ENCODE peak calls at places on chromosomes 16 and 17, in nine cellular contexts. B is CD4-positive, alpha-beta memory T cell; Q is NCI-H1417; R is activated CD4-positive, CD25-positive, alpha-beta regulatory T cell; H is NCI-H526; E is NCI-H1694; F is amniotic epithelial cell; A is upper lobe of right lung; J is AG09309. O is an unnamed sample.

GRCh38 chr16:86029131-86029741 is 130.3 kb downstream of the IRF8 start:
- DNase-seq in B (no peak), Q (no peak), R (no peak), H (no peak), E (no peak), F (peak; percentile 49), A (peak; percentile 62), J (no peak), O (no peak)

GRCh38 chr16:19389246-19389645 is 28.4 kb upstream of the TMC5 start:
- DNase-seq in B (peak; percentile 45), Q (peak; percentile 73), R (no peak), H (no peak), E (no peak), F (peak; percentile 10), A (peak; percentile 85), J (no peak), O (peak; percentile 44)

GRCh38 chr17:77863814-77864161 is 94.7 kb upstream of the TNRC6C start:
- DNase-seq in B (no peak), Q (no peak), R (no peak), H (no peak), E (no peak), F (no peak), A (peak; percentile 66), J (no peak), O (no peak)

GRCh38 chr17:56570199-56570598 is 23.3 kb upstream of the NOG start:
- DNase-seq in B (no peak), Q (no peak), R (no peak), H (no peak), E (no peak), F (no peak), A (no peak), J (no peak), O (no peak)

GRCh38 chr16:63625141-63625540 is 1496.7 kb downstream of the CDH11 start:
- DNase-seq in B (no peak), Q (no peak), R (no peak), H (no peak), E (peak; percentile 16), F (no peak), A (no peak), J (no peak), O (no peak)

GRCh38 chr17:81553616-81554181 is 1.5 kb upstream of the FAAP100 start:
- DNase-seq in B (no peak), Q (peak; percentile 73), R (no peak), H (no peak), E (no peak), F (peak; percentile 99), A (no peak), J (peak; percentile 84), O (no peak)

GRCh38 chr17:56690441-56691291 is 97.2 kb downstream of the NOG start:
- DNase-seq in B (no peak), Q (no peak), R (no peak), H (no peak), E (peak; percentile 87), F (no peak), A (no peak), J (no peak), O (no peak)

GRCh38 chr17:34981538-34982241 is 1.4 kb downstream of the LIG3 start:
- DNase-seq in B (no peak), Q (peak; percentile 52), R (no peak), H (no peak), E (no peak), F (peak; percentile 65), A (no peak), J (no peak), O (no peak)

GRCh38 chr17:4499431-4500187 is 928 bp downstream of the SPNS2 start:
- DNase-seq in B (peak; percentile 44), Q (peak; percentile 35), R (no peak), H (no peak), E (no peak), F (no peak), A (no peak), J (no peak), O (no peak)

GRCh38 chr16:82481455-82481854 is 145.3 kb upstream of the CDH13 start:
- DNase-seq in B (no peak), Q (no peak), R (no peak), H (no peak), E (no peak), F (no peak), A (no peak), J (no peak), O (no peak)

GRCh38 chr17:18186271-18186982 is 2.8 kb downstream of the ALKBH5 start:
- DNase-seq in B (no peak), Q (no peak), R (no peak), H (no peak), E (no peak), F (peak; percentile 48), A (no peak), J (no peak), O (no peak)

GRCh38 chr17:65228734-65229390 is 91.7 kb downstream of the RGS9 start:
- DNase-seq in B (peak; percentile 66), Q (peak; percentile 51), R (no peak), H (no peak), E (no peak), F (peak; percentile 92), A (no peak), J (peak; percentile 58), O (no peak)

GRCh38 chr17:40063034-40063765 is 435 bp downstream of the THRA start:
- DNase-seq in B (peak; percentile 60), Q (peak; percentile 80), R (no peak), H (no peak), E (no peak), F (peak; percentile 68), A (peak; percentile 88), J (no peak), O (no peak)

GRCh38 chr16:27813591-27813990 is 249.9 kb downstream of the GSG1L start:
- DNase-seq in B (no peak), Q (no peak), R (no peak), H (no peak), E (no peak), F (no peak), A (peak; percentile 38), J (no peak), O (no peak)

GRCh38 chr17:49051269-49051668 is 54.1 kb downstream of the IGF2BP1 start:
- DNase-seq in B (no peak), Q (no peak), R (no peak), H (no peak), E (no peak), F (no peak), A (no peak), J (no peak), O (no peak)